ENCODE peak calls at places on chromosome 16, in six cellular contexts. T is aorta; U is cardiac muscle cell; P is CD4-positive, alpha-beta memory T cell; B is lower lobe of right lung; H is neuronal stem cell. N is an unnamed sample. For H3K36me3, the result is how much of the 10 kb centered on the place peaks cover.

GRCh38 chr16:56332464-56333079 is 92.8 kb downstream of the AMFR start:
- DNase-seq in T (peak), U (peak), P (no peak), B (no peak), H (no peak), N (peak)

GRCh38 chr16:12201216-12201615 is 224.7 kb downstream of the SNX29 start:
- DNase-seq in T (no peak), U (no peak), P (no peak), B (no peak), H (no peak), N (no peak)

GRCh38 chr16:48158296-48158695 is 2.5 kb upstream of the ABCC12 start:
- DNase-seq in T (no peak), U (no peak), P (no peak), B (no peak), H (no peak), N (no peak)

GRCh38 chr16:71711789-71712188 is 12.7 kb downstream of the PHLPP2 start:
- DNase-seq in T (no peak), U (no peak), P (no peak), B (no peak), H (no peak), N (no peak)

GRCh38 chr16:81315271-81316175 is 761 bp downstream of the GAN start:
- DNase-seq in T (peak), U (peak), P (peak), B (peak), H (peak), N (peak)

GRCh38 chr16:46894011-46894672 is 10.0 kb downstream of the GPT2 start:
- DNase-seq in T (no peak), U (no peak), P (no peak), B (no peak), H (no peak), N (peak)

GRCh38 chr16:59047114-59047513 is 313.0 kb upstream of the GOT2 start:
- DNase-seq in T (no peak), U (peak), P (no peak), B (no peak), H (no peak), N (no peak)

GRCh38 chr16:86222965-86223551 is 287.3 kb upstream of the FOXF1 start:
- DNase-seq in T (no peak), U (no peak), P (no peak), B (no peak), H (no peak), N (no peak)

GRCh38 chr16:81531415-81531814 is 86.8 kb downstream of the CMIP start:
- DNase-seq in T (no peak), U (no peak), P (no peak), B (peak), H (no peak), N (no peak)

GRCh38 chr16:85579883-85580607 is 33.1 kb upstream of the GSE1 start:
- DNase-seq in T (no peak), U (no peak), P (no peak), B (no peak), H (no peak), N (no peak)

GRCh38 chr16:85436636-85437160 is 176.4 kb upstream of the GSE1 start:
- DNase-seq in T (peak), U (no peak), P (no peak), B (no peak), H (no peak), N (no peak)

GRCh38 chr16:82636485-82636884 is 9.7 kb downstream of the CDH13 start:
- DNase-seq in T (no peak), U (no peak), P (no peak), B (no peak), H (no peak), N (no peak)

DNA sequence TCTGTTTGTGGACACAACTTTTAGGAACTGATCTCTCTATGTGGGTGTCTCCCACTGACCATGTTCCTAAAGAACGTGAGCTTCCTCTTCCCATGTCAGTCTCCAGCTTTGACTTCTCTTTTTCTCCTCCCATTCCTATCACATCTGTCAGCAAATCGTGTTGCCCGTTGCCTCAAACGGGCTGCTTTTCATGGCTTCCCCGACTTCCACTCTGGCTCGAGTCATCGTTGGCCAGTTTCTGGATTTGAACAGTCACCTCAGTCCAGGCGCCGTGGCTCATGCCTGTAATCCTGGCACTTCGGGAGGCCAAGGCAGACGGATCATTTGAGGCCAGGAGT is 5.4 kb downstream of the ABCC1 start:
- DNase-seq in T (peak), U (no peak), P (no peak), B (no peak), H (no peak), N (no peak)
- H3K27ac ChIP-seq in T (no peak), U (no peak), P (no peak), B (peak), H (no peak), N (no peak)

DNA sequence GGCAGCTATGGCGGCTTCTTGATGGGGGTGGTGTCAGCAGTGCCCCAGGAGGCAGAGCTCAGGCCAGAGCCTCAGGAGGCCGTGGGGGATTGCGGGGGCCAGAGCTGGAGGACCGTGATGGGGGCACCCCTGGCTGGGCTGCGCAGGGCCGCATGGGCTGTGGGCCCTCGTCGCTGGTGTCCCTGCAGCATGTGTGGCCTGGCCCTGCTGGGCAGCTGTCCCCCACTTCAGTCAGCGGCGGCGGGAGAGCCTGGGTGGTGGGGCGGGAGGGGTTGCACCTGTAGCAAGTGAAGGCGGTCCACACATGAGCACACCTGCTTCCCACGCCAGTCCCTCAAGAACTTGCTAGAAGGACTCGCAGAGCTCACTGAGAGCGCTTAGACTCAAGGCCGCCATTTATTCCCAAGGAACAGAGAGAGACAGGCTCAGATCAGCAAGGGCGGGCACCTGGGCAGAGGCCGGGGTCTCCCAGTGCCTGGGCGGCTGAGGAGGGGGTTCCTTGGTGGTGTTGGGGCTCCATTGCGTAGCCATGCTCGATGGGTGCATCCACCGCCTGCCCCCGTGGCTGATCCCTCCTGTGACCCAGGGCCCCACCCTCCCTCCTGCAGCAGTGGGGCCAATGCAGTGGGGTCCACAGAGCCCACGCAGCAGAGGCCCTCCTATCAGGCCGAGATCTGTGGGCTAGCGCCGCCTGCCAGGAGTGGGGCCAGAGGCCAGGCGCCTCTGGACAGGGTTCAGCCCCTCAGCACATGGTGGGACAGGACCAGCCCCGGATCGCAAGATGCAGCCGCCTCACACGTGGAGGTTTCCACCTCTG is 15.7 kb downstream of the PRSS27 start:
- DNase-seq in T (no peak), U (no peak), P (no peak), B (no peak), H (no peak), N (no peak)
- H3K36me3 ChIP-seq in T (under half), U (under half), P (under half), B (half or more), H (half or more), N (half or more)

DNA sequence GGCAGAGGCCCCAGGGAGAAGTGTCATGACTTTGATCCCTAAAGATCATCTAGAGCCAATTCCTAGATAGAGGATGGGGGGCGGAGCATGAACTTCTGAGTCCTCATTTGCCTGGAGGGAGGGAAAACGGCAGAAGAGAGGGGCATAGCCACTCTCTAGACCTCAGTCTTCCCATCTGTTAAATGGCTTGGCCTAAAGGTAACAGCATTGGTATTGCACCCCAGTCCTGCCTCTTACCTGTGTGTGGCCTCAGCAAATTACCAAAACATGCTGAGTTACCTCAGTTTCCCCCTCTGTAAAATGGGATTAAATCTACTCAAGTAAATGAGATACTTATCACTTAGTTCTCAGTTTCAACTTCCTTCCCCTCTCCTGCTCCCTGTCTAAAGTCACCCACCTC is 47.5 kb downstream of the CNGB1 start:
- DNase-seq in T (no peak), U (no peak), P (no peak), B (no peak), H (no peak), N (no peak)
- H3K27ac ChIP-seq in T (no peak), U (no peak), P (no peak), B (no peak), H (no peak), N (no peak)

GRCh38 chr16:89555780-89556179 is 4.7 kb upstream of the RPL13 start:
- DNase-seq in T (no peak), U (no peak), P (no peak), B (no peak), H (no peak), N (no peak)
- H3K36me3 ChIP-seq in T (under half), U (under half), P (under half), B (half or more), H (half or more), N (half or more)

GRCh38 chr16:67935096-67935401 is 1.6 kb downstream of the PSMB10 start:
- DNase-seq in T (peak), U (peak), P (no peak), B (no peak), H (no peak), N (no peak)

GRCh38 chr16:67932462-67932840 is 789 bp upstream of the CTRL start:
- DNase-seq in T (no peak), U (no peak), P (no peak), B (no peak), H (no peak), N (no peak)

GRCh38 chr16:67935402-67936123 is 1.1 kb downstream of the PSMB10 start:
- DNase-seq in T (peak), U (peak), P (peak), B (peak), H (peak), N (peak)

GRCh38 chr16:67934306-67935095 is 2.1 kb downstream of the PSMB10 start:
- DNase-seq in T (no peak), U (no peak), P (no peak), B (no peak), H (no peak), N (no peak)

DNA sequence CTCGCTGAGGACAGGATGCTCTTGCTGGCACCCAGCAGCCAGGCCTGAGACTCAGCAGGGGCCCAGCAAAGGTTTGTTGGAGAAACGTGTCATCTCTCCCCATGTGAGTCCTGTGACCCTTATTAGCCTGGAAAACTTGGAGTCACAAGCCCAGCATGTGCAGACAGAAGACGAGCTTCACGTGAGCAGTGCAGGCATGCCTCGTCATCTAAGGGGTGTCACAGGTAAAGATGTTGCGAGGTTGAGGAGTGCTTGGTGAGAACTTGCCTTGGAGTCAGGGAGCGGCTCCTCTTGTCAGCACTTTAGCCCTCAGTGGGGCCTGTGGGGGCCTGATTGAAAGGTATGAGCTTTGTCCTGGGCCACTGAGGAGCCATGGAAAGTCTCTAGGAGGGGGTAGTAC is 2.1 kb upstream of the CTRL start:
- DNase-seq in T (no peak), U (no peak), P (no peak), B (no peak), H (no peak), N (no peak)
- H3K27ac ChIP-seq in T (no peak), U (no peak), P (no peak), B (no peak), H (no peak), N (no peak)

GRCh38 chr16:22278841-22279240 is 18.4 kb upstream of the POLR3E start:
- DNase-seq in T (no peak), U (peak), P (no peak), B (no peak), H (no peak), N (no peak)
- H3K36me3 ChIP-seq in T (under half), U (under half), P (under half), B (half or more), H (under half), N (half or more)